ENCODE peak calls at places on chromosome 17, in five cellular contexts. One of them, this sample, is unnamed.

GRCh38 chr17:56866496-56866895 is 32.5 kb downstream of the DGKE start:
- DNase-seq in activated effector memory CD4-positive, alpha-beta T cell treated with anti-CD3 and anti-CD28 coated beads, Interleukin-2, amount 50 U/mL, for 16 hours: no peak
- DNase-seq in AG10803: no peak
- DNase-seq in activated CD4-positive, alpha-beta T cell treated with anti-CD3 and anti-CD28 coated beads, Interleukin-2, amount 10 ng/mL, durations not matched to agents 7 days and 5 days: no peak
- DNase-seq in naive thymus-derived CD8-positive, alpha-beta T cell: no peak
- DNase-seq in this sample: peak

GRCh38 chr17:49753959-49754391 is 10.0 kb downstream of the FAM117A start:
- DNase-seq in activated effector memory CD4-positive, alpha-beta T cell treated with anti-CD3 and anti-CD28 coated beads, Interleukin-2, amount 50 U/mL, for 16 hours: peak
- DNase-seq in AG10803: peak
- DNase-seq in activated CD4-positive, alpha-beta T cell treated with anti-CD3 and anti-CD28 coated beads, Interleukin-2, amount 10 ng/mL, durations not matched to agents 7 days and 5 days: no peak
- DNase-seq in naive thymus-derived CD8-positive, alpha-beta T cell: no peak
- DNase-seq in this sample: no peak

GRCh38 chr17:77330602-77331081 is 189.9 kb downstream of the SEC14L1 start:
- DNase-seq in activated effector memory CD4-positive, alpha-beta T cell treated with anti-CD3 and anti-CD28 coated beads, Interleukin-2, amount 50 U/mL, for 16 hours: peak
- DNase-seq in AG10803: no peak
- DNase-seq in activated CD4-positive, alpha-beta T cell treated with anti-CD3 and anti-CD28 coated beads, Interleukin-2, amount 10 ng/mL, durations not matched to agents 7 days and 5 days: no peak
- DNase-seq in naive thymus-derived CD8-positive, alpha-beta T cell: no peak
- DNase-seq in this sample: no peak

GRCh38 chr17:50922107-50922506 is 56.0 kb upstream of the TOB1 start:
- DNase-seq in activated effector memory CD4-positive, alpha-beta T cell treated with anti-CD3 and anti-CD28 coated beads, Interleukin-2, amount 50 U/mL, for 16 hours: no peak
- DNase-seq in AG10803: peak
- DNase-seq in activated CD4-positive, alpha-beta T cell treated with anti-CD3 and anti-CD28 coated beads, Interleukin-2, amount 10 ng/mL, durations not matched to agents 7 days and 5 days: no peak
- DNase-seq in naive thymus-derived CD8-positive, alpha-beta T cell: no peak
- DNase-seq in this sample: no peak

GRCh38 chr17:71900830-71901229 is 220.0 kb upstream of the SOX9 start:
- DNase-seq in activated effector memory CD4-positive, alpha-beta T cell treated with anti-CD3 and anti-CD28 coated beads, Interleukin-2, amount 50 U/mL, for 16 hours: no peak
- DNase-seq in AG10803: no peak
- DNase-seq in activated CD4-positive, alpha-beta T cell treated with anti-CD3 and anti-CD28 coated beads, Interleukin-2, amount 10 ng/mL, durations not matched to agents 7 days and 5 days: no peak
- DNase-seq in naive thymus-derived CD8-positive, alpha-beta T cell: no peak
- DNase-seq in this sample: no peak

GRCh38 chr17:28728364-28729200 is at the start of gene NEK8:
- DNase-seq in activated effector memory CD4-positive, alpha-beta T cell treated with anti-CD3 and anti-CD28 coated beads, Interleukin-2, amount 50 U/mL, for 16 hours: peak
- DNase-seq in AG10803: peak
- DNase-seq in activated CD4-positive, alpha-beta T cell treated with anti-CD3 and anti-CD28 coated beads, Interleukin-2, amount 10 ng/mL, durations not matched to agents 7 days and 5 days: peak
- DNase-seq in naive thymus-derived CD8-positive, alpha-beta T cell: peak
- DNase-seq in this sample: peak

GRCh38 chr17:68399638-68400403 is 57.5 kb downstream of the WIPI1 start:
- DNase-seq in activated effector memory CD4-positive, alpha-beta T cell treated with anti-CD3 and anti-CD28 coated beads, Interleukin-2, amount 50 U/mL, for 16 hours: peak
- DNase-seq in AG10803: peak
- DNase-seq in activated CD4-positive, alpha-beta T cell treated with anti-CD3 and anti-CD28 coated beads, Interleukin-2, amount 10 ng/mL, durations not matched to agents 7 days and 5 days: peak
- DNase-seq in naive thymus-derived CD8-positive, alpha-beta T cell: no peak
- DNase-seq in this sample: peak

GRCh38 chr17:60900688-60901087 is 223.0 kb downstream of the BCAS3 start:
- DNase-seq in activated effector memory CD4-positive, alpha-beta T cell treated with anti-CD3 and anti-CD28 coated beads, Interleukin-2, amount 50 U/mL, for 16 hours: no peak
- DNase-seq in AG10803: no peak
- DNase-seq in activated CD4-positive, alpha-beta T cell treated with anti-CD3 and anti-CD28 coated beads, Interleukin-2, amount 10 ng/mL, durations not matched to agents 7 days and 5 days: no peak
- DNase-seq in naive thymus-derived CD8-positive, alpha-beta T cell: no peak
- DNase-seq in this sample: no peak

GRCh38 chr17:13699261-13699660 is 97.5 kb upstream of the HS3ST3A1 start:
- DNase-seq in activated effector memory CD4-positive, alpha-beta T cell treated with anti-CD3 and anti-CD28 coated beads, Interleukin-2, amount 50 U/mL, for 16 hours: no peak
- DNase-seq in AG10803: no peak
- DNase-seq in activated CD4-positive, alpha-beta T cell treated with anti-CD3 and anti-CD28 coated beads, Interleukin-2, amount 10 ng/mL, durations not matched to agents 7 days and 5 days: no peak
- DNase-seq in naive thymus-derived CD8-positive, alpha-beta T cell: no peak
- DNase-seq in this sample: no peak

GRCh38 chr17:31686495-31686894 is 172.5 kb downstream of the COPRS start:
- DNase-seq in activated effector memory CD4-positive, alpha-beta T cell treated with anti-CD3 and anti-CD28 coated beads, Interleukin-2, amount 50 U/mL, for 16 hours: no peak
- DNase-seq in AG10803: no peak
- DNase-seq in activated CD4-positive, alpha-beta T cell treated with anti-CD3 and anti-CD28 coated beads, Interleukin-2, amount 10 ng/mL, durations not matched to agents 7 days and 5 days: no peak
- DNase-seq in naive thymus-derived CD8-positive, alpha-beta T cell: no peak
- DNase-seq in this sample: no peak

GRCh38 chr17:58339775-58340622 is 11.4 kb upstream of the TSPOAP1 start:
- DNase-seq in activated effector memory CD4-positive, alpha-beta T cell treated with anti-CD3 and anti-CD28 coated beads, Interleukin-2, amount 50 U/mL, for 16 hours: peak
- DNase-seq in AG10803: no peak
- DNase-seq in activated CD4-positive, alpha-beta T cell treated with anti-CD3 and anti-CD28 coated beads, Interleukin-2, amount 10 ng/mL, durations not matched to agents 7 days and 5 days: peak
- DNase-seq in naive thymus-derived CD8-positive, alpha-beta T cell: no peak
- DNase-seq in this sample: peak

GRCh38 chr17:54901230-54901847 is 687 bp downstream of the TOM1L1 start:
- DNase-seq in activated effector memory CD4-positive, alpha-beta T cell treated with anti-CD3 and anti-CD28 coated beads, Interleukin-2, amount 50 U/mL, for 16 hours: no peak
- DNase-seq in AG10803: peak
- DNase-seq in activated CD4-positive, alpha-beta T cell treated with anti-CD3 and anti-CD28 coated beads, Interleukin-2, amount 10 ng/mL, durations not matched to agents 7 days and 5 days: no peak
- DNase-seq in naive thymus-derived CD8-positive, alpha-beta T cell: no peak
- DNase-seq in this sample: no peak

GRCh38 chr17:49969134-49969759 is at the start of gene DLX4:
- DNase-seq in activated effector memory CD4-positive, alpha-beta T cell treated with anti-CD3 and anti-CD28 coated beads, Interleukin-2, amount 50 U/mL, for 16 hours: peak
- DNase-seq in AG10803: no peak
- DNase-seq in activated CD4-positive, alpha-beta T cell treated with anti-CD3 and anti-CD28 coated beads, Interleukin-2, amount 10 ng/mL, durations not matched to agents 7 days and 5 days: no peak
- DNase-seq in naive thymus-derived CD8-positive, alpha-beta T cell: no peak
- DNase-seq in this sample: no peak

GRCh38 chr17:48624544-48625501 is 1.3 kb downstream of the HOXB9 start:
- DNase-seq in activated effector memory CD4-positive, alpha-beta T cell treated with anti-CD3 and anti-CD28 coated beads, Interleukin-2, amount 50 U/mL, for 16 hours: peak
- DNase-seq in AG10803: peak
- DNase-seq in activated CD4-positive, alpha-beta T cell treated with anti-CD3 and anti-CD28 coated beads, Interleukin-2, amount 10 ng/mL, durations not matched to agents 7 days and 5 days: no peak
- DNase-seq in naive thymus-derived CD8-positive, alpha-beta T cell: no peak
- DNase-seq in this sample: no peak

GRCh38 chr17:73232587-73233373 is 28.9 kb downstream of the CPSF4L start:
- DNase-seq in activated effector memory CD4-positive, alpha-beta T cell treated with anti-CD3 and anti-CD28 coated beads, Interleukin-2, amount 50 U/mL, for 16 hours: peak
- DNase-seq in AG10803: peak
- DNase-seq in activated CD4-positive, alpha-beta T cell treated with anti-CD3 and anti-CD28 coated beads, Interleukin-2, amount 10 ng/mL, durations not matched to agents 7 days and 5 days: peak
- DNase-seq in naive thymus-derived CD8-positive, alpha-beta T cell: no peak
- DNase-seq in this sample: peak

GRCh38 chr17:2138768-2139167 is 83.9 kb downstream of the HIC1 start:
- DNase-seq in activated effector memory CD4-positive, alpha-beta T cell treated with anti-CD3 and anti-CD28 coated beads, Interleukin-2, amount 50 U/mL, for 16 hours: no peak
- DNase-seq in AG10803: peak
- DNase-seq in activated CD4-positive, alpha-beta T cell treated with anti-CD3 and anti-CD28 coated beads, Interleukin-2, amount 10 ng/mL, durations not matched to agents 7 days and 5 days: no peak
- DNase-seq in naive thymus-derived CD8-positive, alpha-beta T cell: no peak
- DNase-seq in this sample: peak

GRCh38 chr17:3660311-3660891 is 8.0 kb downstream of the TAX1BP3 start:
- DNase-seq in activated effector memory CD4-positive, alpha-beta T cell treated with anti-CD3 and anti-CD28 coated beads, Interleukin-2, amount 50 U/mL, for 16 hours: no peak
- DNase-seq in AG10803: no peak
- DNase-seq in activated CD4-positive, alpha-beta T cell treated with anti-CD3 and anti-CD28 coated beads, Interleukin-2, amount 10 ng/mL, durations not matched to agents 7 days and 5 days: no peak
- DNase-seq in naive thymus-derived CD8-positive, alpha-beta T cell: no peak
- DNase-seq in this sample: no peak

GRCh38 chr17:42241871-42242270 is 34.3 kb downstream of the STAT5B start:
- DNase-seq in activated effector memory CD4-positive, alpha-beta T cell treated with anti-CD3 and anti-CD28 coated beads, Interleukin-2, amount 50 U/mL, for 16 hours: no peak
- DNase-seq in AG10803: no peak
- DNase-seq in activated CD4-positive, alpha-beta T cell treated with anti-CD3 and anti-CD28 coated beads, Interleukin-2, amount 10 ng/mL, durations not matched to agents 7 days and 5 days: no peak
- DNase-seq in naive thymus-derived CD8-positive, alpha-beta T cell: no peak
- DNase-seq in this sample: no peak

GRCh38 chr17:39703913-39704312 is 4.0 kb downstream of the ERBB2 start:
- DNase-seq in activated effector memory CD4-positive, alpha-beta T cell treated with anti-CD3 and anti-CD28 coated beads, Interleukin-2, amount 50 U/mL, for 16 hours: no peak
- DNase-seq in AG10803: no peak
- DNase-seq in activated CD4-positive, alpha-beta T cell treated with anti-CD3 and anti-CD28 coated beads, Interleukin-2, amount 10 ng/mL, durations not matched to agents 7 days and 5 days: no peak
- DNase-seq in naive thymus-derived CD8-positive, alpha-beta T cell: no peak
- DNase-seq in this sample: no peak

GRCh38 chr17:43696891-43697290 is 35.2 kb upstream of the MEOX1 start:
- DNase-seq in activated effector memory CD4-positive, alpha-beta T cell treated with anti-CD3 and anti-CD28 coated beads, Interleukin-2, amount 50 U/mL, for 16 hours: no peak
- DNase-seq in AG10803: no peak
- DNase-seq in activated CD4-positive, alpha-beta T cell treated with anti-CD3 and anti-CD28 coated beads, Interleukin-2, amount 10 ng/mL, durations not matched to agents 7 days and 5 days: no peak
- DNase-seq in naive thymus-derived CD8-positive, alpha-beta T cell: no peak
- DNase-seq in this sample: no peak

GRCh38 chr17:73957564-73957963 is 245.9 kb upstream of the RPL38 start:
- DNase-seq in activated effector memory CD4-positive, alpha-beta T cell treated with anti-CD3 and anti-CD28 coated beads, Interleukin-2, amount 50 U/mL, for 16 hours: no peak
- DNase-seq in AG10803: no peak
- DNase-seq in activated CD4-positive, alpha-beta T cell treated with anti-CD3 and anti-CD28 coated beads, Interleukin-2, amount 10 ng/mL, durations not matched to agents 7 days and 5 days: no peak
- DNase-seq in naive thymus-derived CD8-positive, alpha-beta T cell: no peak
- DNase-seq in this sample: no peak

GRCh38 chr17:77489898-77490265 is 349.1 kb downstream of the SEC14L1 start:
- DNase-seq in activated effector memory CD4-positive, alpha-beta T cell treated with anti-CD3 and anti-CD28 coated beads, Interleukin-2, amount 50 U/mL, for 16 hours: no peak
- DNase-seq in AG10803: peak
- DNase-seq in activated CD4-positive, alpha-beta T cell treated with anti-CD3 and anti-CD28 coated beads, Interleukin-2, amount 10 ng/mL, durations not matched to agents 7 days and 5 days: no peak
- DNase-seq in naive thymus-derived CD8-positive, alpha-beta T cell: no peak
- DNase-seq in this sample: no peak